ENCODE peak calls at places on chromosomes 1 and 21, in seven cellular contexts. One of them, this sample, is unnamed.

GRCh38 chr1:233613252-233614172 is at the start of gene KCNK1:
- DNase-seq in bronchial epithelial cell: peak
- DNase-seq in fibroblast of mammary gland: peak
- DNase-seq in left lung: peak
- DNase-seq in progenitor cell of endocrine pancreas: peak
- DNase-seq in glutamatergic neuron: peak
- DNase-seq in natural killer cell: no peak
- DNase-seq in this sample: peak

GRCh38 chr21:37936010-37936785 is 19.9 kb upstream of the KCNJ6 start:
- DNase-seq in bronchial epithelial cell: no peak
- DNase-seq in glutamatergic neuron: no peak
- DNase-seq in progenitor cell of endocrine pancreas: no peak
- DNase-seq in fibroblast of mammary gland: no peak
- DNase-seq in left lung: no peak
- DNase-seq in natural killer cell: no peak
- DNase-seq in this sample: no peak

GRCh38 chr1:53963472-53963871 is 17.3 kb downstream of the LRRC42 start:
- DNase-seq in bronchial epithelial cell: no peak
- DNase-seq in left lung: no peak
- DNase-seq in fibroblast of mammary gland: no peak
- DNase-seq in glutamatergic neuron: no peak
- DNase-seq in progenitor cell of endocrine pancreas: no peak
- DNase-seq in natural killer cell: no peak
- DNase-seq in this sample: no peak

GRCh38 chr1:162548170-162548569 is 13.4 kb upstream of the UAP1 start:
- DNase-seq in fibroblast of mammary gland: peak
- DNase-seq in progenitor cell of endocrine pancreas: no peak
- DNase-seq in natural killer cell: peak
- DNase-seq in glutamatergic neuron: no peak
- DNase-seq in bronchial epithelial cell: no peak
- DNase-seq in left lung: no peak
- DNase-seq in this sample: peak

GRCh38 chr1:28594661-28595411 is 2.8 kb downstream of the RAB42 start:
- DNase-seq in progenitor cell of endocrine pancreas: no peak
- DNase-seq in fibroblast of mammary gland: peak
- DNase-seq in glutamatergic neuron: no peak
- DNase-seq in bronchial epithelial cell: peak
- DNase-seq in natural killer cell: no peak
- DNase-seq in left lung: no peak
- DNase-seq in this sample: no peak

GRCh38 chr21:45850181-45850580 is 131.4 kb upstream of the COL6A1 start:
- DNase-seq in natural killer cell: no peak
- DNase-seq in glutamatergic neuron: peak
- DNase-seq in left lung: no peak
- DNase-seq in fibroblast of mammary gland: no peak
- DNase-seq in bronchial epithelial cell: no peak
- DNase-seq in progenitor cell of endocrine pancreas: no peak
- DNase-seq in this sample: no peak

GRCh38 chr1:53078333-53079101 is 16.5 kb downstream of the PODN start:
- DNase-seq in natural killer cell: no peak
- DNase-seq in bronchial epithelial cell: no peak
- DNase-seq in fibroblast of mammary gland: no peak
- DNase-seq in progenitor cell of endocrine pancreas: no peak
- DNase-seq in left lung: peak
- DNase-seq in glutamatergic neuron: no peak
- DNase-seq in this sample: no peak

GRCh38 chr1:9825101-9826074 is 1.6 kb upstream of the CLSTN1 start:
- DNase-seq in glutamatergic neuron: no peak
- DNase-seq in progenitor cell of endocrine pancreas: no peak
- DNase-seq in natural killer cell: peak
- DNase-seq in left lung: no peak
- DNase-seq in bronchial epithelial cell: peak
- DNase-seq in fibroblast of mammary gland: peak
- DNase-seq in this sample: no peak

GRCh38 chr1:232725303-232726047 is 79.7 kb upstream of the MAP10 start:
- DNase-seq in natural killer cell: no peak
- DNase-seq in bronchial epithelial cell: no peak
- DNase-seq in glutamatergic neuron: no peak
- DNase-seq in fibroblast of mammary gland: no peak
- DNase-seq in left lung: no peak
- DNase-seq in progenitor cell of endocrine pancreas: no peak
- DNase-seq in this sample: no peak

GRCh38 chr1:55959136-55959548 is 620.2 kb downstream of the PLPP3 start:
- DNase-seq in fibroblast of mammary gland: no peak
- DNase-seq in natural killer cell: no peak
- DNase-seq in progenitor cell of endocrine pancreas: no peak
- DNase-seq in left lung: no peak
- DNase-seq in glutamatergic neuron: no peak
- DNase-seq in bronchial epithelial cell: no peak
- DNase-seq in this sample: no peak

GRCh38 chr1:181151378-181152326 is 63.2 kb downstream of the IER5 start:
- DNase-seq in fibroblast of mammary gland: peak
- DNase-seq in left lung: no peak
- DNase-seq in natural killer cell: no peak
- DNase-seq in progenitor cell of endocrine pancreas: no peak
- DNase-seq in bronchial epithelial cell: peak
- DNase-seq in glutamatergic neuron: no peak
- DNase-seq in this sample: no peak

GRCh38 chr1:176033879-176034278 is 173.2 kb downstream of the COP1 start:
- DNase-seq in natural killer cell: no peak
- DNase-seq in fibroblast of mammary gland: peak
- DNase-seq in bronchial epithelial cell: peak
- DNase-seq in glutamatergic neuron: no peak
- DNase-seq in progenitor cell of endocrine pancreas: no peak
- DNase-seq in left lung: no peak
- DNase-seq in this sample: peak

GRCh38 chr1:78722521-78722920 is 72.9 kb downstream of the IFI44 start:
- DNase-seq in glutamatergic neuron: no peak
- DNase-seq in natural killer cell: no peak
- DNase-seq in progenitor cell of endocrine pancreas: no peak
- DNase-seq in left lung: no peak
- DNase-seq in bronchial epithelial cell: no peak
- DNase-seq in fibroblast of mammary gland: no peak
- DNase-seq in this sample: no peak

GRCh38 chr21:34355570-34355969 is 8.2 kb upstream of the KCNE2 start:
- DNase-seq in glutamatergic neuron: no peak
- DNase-seq in progenitor cell of endocrine pancreas: no peak
- DNase-seq in left lung: no peak
- DNase-seq in natural killer cell: no peak
- DNase-seq in fibroblast of mammary gland: no peak
- DNase-seq in bronchial epithelial cell: no peak
- DNase-seq in this sample: no peak

GRCh38 chr1:239566074-239566473 is 179.7 kb downstream of the CHRM3 start:
- DNase-seq in progenitor cell of endocrine pancreas: no peak
- DNase-seq in left lung: no peak
- DNase-seq in glutamatergic neuron: no peak
- DNase-seq in natural killer cell: no peak
- DNase-seq in bronchial epithelial cell: no peak
- DNase-seq in fibroblast of mammary gland: no peak
- DNase-seq in this sample: no peak

GRCh38 chr1:45674478-45674877 is 11.9 kb downstream of the GPBP1L1 start:
- DNase-seq in natural killer cell: no peak
- DNase-seq in fibroblast of mammary gland: no peak
- DNase-seq in left lung: no peak
- DNase-seq in bronchial epithelial cell: no peak
- DNase-seq in progenitor cell of endocrine pancreas: no peak
- DNase-seq in glutamatergic neuron: no peak
- DNase-seq in this sample: no peak

GRCh38 chr1:32766328-32766972 is 50.7 kb downstream of the YARS1 start:
- DNase-seq in fibroblast of mammary gland: no peak
- DNase-seq in glutamatergic neuron: no peak
- DNase-seq in progenitor cell of endocrine pancreas: no peak
- DNase-seq in bronchial epithelial cell: no peak
- DNase-seq in natural killer cell: no peak
- DNase-seq in left lung: no peak
- DNase-seq in this sample: no peak

GRCh38 chr1:14852301-14852700 is 253.8 kb downstream of the KAZN start:
- DNase-seq in progenitor cell of endocrine pancreas: no peak
- DNase-seq in glutamatergic neuron: no peak
- DNase-seq in bronchial epithelial cell: no peak
- DNase-seq in left lung: no peak
- DNase-seq in natural killer cell: no peak
- DNase-seq in fibroblast of mammary gland: no peak
- DNase-seq in this sample: no peak

GRCh38 chr1:203607169-203607873 is 19.3 kb upstream of the ATP2B4 start:
- DNase-seq in left lung: no peak
- DNase-seq in natural killer cell: peak
- DNase-seq in fibroblast of mammary gland: peak
- DNase-seq in glutamatergic neuron: no peak
- DNase-seq in bronchial epithelial cell: peak
- DNase-seq in progenitor cell of endocrine pancreas: no peak
- DNase-seq in this sample: peak

GRCh38 chr1:152440635-152441471 is 26.8 kb upstream of the CRNN start:
- DNase-seq in bronchial epithelial cell: peak
- DNase-seq in glutamatergic neuron: peak
- DNase-seq in natural killer cell: peak
- DNase-seq in fibroblast of mammary gland: peak
- DNase-seq in left lung: peak
- DNase-seq in progenitor cell of endocrine pancreas: no peak
- DNase-seq in this sample: no peak

GRCh38 chr1:27689423-27690173 is 17.6 kb upstream of the IFI6 start:
- DNase-seq in natural killer cell: no peak
- DNase-seq in left lung: no peak
- DNase-seq in glutamatergic neuron: no peak
- DNase-seq in fibroblast of mammary gland: peak
- DNase-seq in progenitor cell of endocrine pancreas: no peak
- DNase-seq in bronchial epithelial cell: no peak
- DNase-seq in this sample: no peak

GRCh38 chr1:167533851-167534300 is 15.5 kb upstream of the CD247 start:
- DNase-seq in progenitor cell of endocrine pancreas: peak
- DNase-seq in left lung: no peak
- DNase-seq in glutamatergic neuron: peak
- DNase-seq in bronchial epithelial cell: peak
- DNase-seq in fibroblast of mammary gland: peak
- DNase-seq in natural killer cell: peak
- DNase-seq in this sample: no peak

DNA sequence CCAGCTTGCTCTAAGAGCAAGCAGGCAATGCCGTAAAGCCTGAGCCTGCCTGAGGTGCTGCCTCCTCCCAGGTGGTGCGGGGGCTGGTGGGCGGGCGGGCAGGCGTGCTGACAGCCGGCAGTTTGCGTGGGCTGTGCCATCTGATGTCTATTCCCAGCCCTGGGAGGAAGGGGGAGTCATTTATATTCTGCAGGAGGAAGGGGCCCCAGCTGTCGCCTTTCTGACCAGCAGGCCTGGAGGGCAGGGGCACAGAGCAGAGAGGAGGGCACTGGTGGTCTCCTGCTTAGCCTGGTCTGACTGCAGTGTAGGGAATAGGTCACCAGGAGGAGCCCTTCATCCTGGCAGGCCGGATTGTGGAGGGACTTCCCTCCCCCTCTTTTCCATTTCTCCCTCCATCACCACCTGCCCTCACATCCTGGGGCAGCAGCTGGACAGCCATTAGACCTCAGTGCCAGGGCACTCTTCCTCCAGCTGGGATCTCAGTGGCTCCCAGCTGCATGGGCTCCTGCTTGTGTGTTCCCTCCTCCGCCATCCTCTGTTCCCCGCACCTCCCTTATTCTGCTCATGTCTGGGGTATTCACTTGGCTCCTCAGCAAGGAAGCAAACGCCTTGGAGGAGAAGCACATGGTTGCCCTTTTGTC is 4.4 kb downstream of the CYB561D1 start:
- DNase-seq in natural killer cell: no peak
- DNase-seq in progenitor cell of endocrine pancreas: peak
- DNase-seq in glutamatergic neuron: peak
- DNase-seq in fibroblast of mammary gland: peak
- DNase-seq in bronchial epithelial cell: no peak
- DNase-seq in left lung: no peak
- DNase-seq in this sample: no peak
- TF ChIP-seq CTCF in natural killer cell: no peak
- TF ChIP-seq CTCF in progenitor cell of endocrine pancreas: peak
- TF ChIP-seq CTCF in glutamatergic neuron: peak
- TF ChIP-seq CTCF in fibroblast of mammary gland: peak
- TF ChIP-seq CTCF in bronchial epithelial cell: peak
- TF ChIP-seq CTCF in left lung: peak
- TF ChIP-seq CTCF in this sample: peak

GRCh38 chr1:210174133-210174532 is 58.5 kb upstream of the SERTAD4 start:
- DNase-seq in natural killer cell: no peak
- DNase-seq in bronchial epithelial cell: no peak
- DNase-seq in left lung: no peak
- DNase-seq in glutamatergic neuron: no peak
- DNase-seq in progenitor cell of endocrine pancreas: no peak
- DNase-seq in fibroblast of mammary gland: no peak
- DNase-seq in this sample: no peak
- TF ChIP-seq CTCF in natural killer cell: no peak
- TF ChIP-seq CTCF in bronchial epithelial cell: no peak
- TF ChIP-seq CTCF in left lung: no peak
- TF ChIP-seq CTCF in glutamatergic neuron: no peak
- TF ChIP-seq CTCF in progenitor cell of endocrine pancreas: no peak
- TF ChIP-seq CTCF in fibroblast of mammary gland: no peak
- TF ChIP-seq CTCF in this sample: no peak

GRCh38 chr1:101993703-101994102 is 3.0 kb downstream of the OLFM3 start:
- DNase-seq in progenitor cell of endocrine pancreas: no peak
- DNase-seq in fibroblast of mammary gland: peak
- DNase-seq in natural killer cell: no peak
- DNase-seq in left lung: no peak
- DNase-seq in bronchial epithelial cell: peak
- DNase-seq in glutamatergic neuron: no peak
- DNase-seq in this sample: no peak
- TF ChIP-seq CTCF in progenitor cell of endocrine pancreas: no peak
- TF ChIP-seq CTCF in fibroblast of mammary gland: no peak
- TF ChIP-seq CTCF in natural killer cell: no peak
- TF ChIP-seq CTCF in left lung: no peak
- TF ChIP-seq CTCF in bronchial epithelial cell: no peak
- TF ChIP-seq CTCF in glutamatergic neuron: no peak
- TF ChIP-seq CTCF in this sample: no peak

GRCh38 chr1:150067184-150068182 is at the start of gene VPS45:
- DNase-seq in bronchial epithelial cell: peak
- DNase-seq in glutamatergic neuron: peak
- DNase-seq in fibroblast of mammary gland: peak
- DNase-seq in natural killer cell: peak
- DNase-seq in left lung: peak
- DNase-seq in progenitor cell of endocrine pancreas: peak
- DNase-seq in this sample: peak
- TF ChIP-seq CTCF in bronchial epithelial cell: peak
- TF ChIP-seq CTCF in glutamatergic neuron: peak
- TF ChIP-seq CTCF in fibroblast of mammary gland: no peak
- TF ChIP-seq CTCF in natural killer cell: peak
- TF ChIP-seq CTCF in left lung: no peak
- TF ChIP-seq CTCF in progenitor cell of endocrine pancreas: peak
- TF ChIP-seq CTCF in this sample: no peak